ENCODE peak calls at places on chromosomes 7 and 10, in nine cellular contexts. P is Peyer's patch, X is transverse colon, A is body of pancreas, U is esophagus squamous epithelium, N is prostate gland, K is K562, G is breast epithelium, W is HCT116. Y is an unnamed sample.

GRCh38 chr7:102045681-102046372 is 228.4 kb downstream of the CUX1 start:
- DNase-seq in P (no peak), X (no peak), A (no peak), U (no peak), N (no peak), K (no peak), G (no peak), W (no peak), Y (peak)

GRCh38 chr7:33798671-33799325 is 106.5 kb upstream of the BMPER start:
- DNase-seq in P (no peak), X (no peak), A (no peak), U (no peak), N (no peak), K (no peak), G (no peak), W (no peak), Y (no peak)

GRCh38 chr7:52995676-52996075 is 39.8 kb upstream of the POM121L12 start:
- DNase-seq in P (no peak), X (no peak), A (no peak), U (no peak), N (no peak), K (no peak), G (no peak), W (no peak), Y (no peak)

GRCh38 chr7:117072620-117073118 is 119.4 kb downstream of the ST7 start:
- DNase-seq in P (no peak), X (peak), A (peak), U (no peak), N (peak), K (no peak), G (peak), W (no peak), Y (peak)

GRCh38 chr7:92720604-92721350 is 115.6 kb downstream of the CDK6 start:
- DNase-seq in P (no peak), X (no peak), A (no peak), U (no peak), N (no peak), K (no peak), G (no peak), W (no peak), Y (no peak)

GRCh38 chr7:138980575-138981285 is 459 bp downstream of the KIAA1549 start:
- DNase-seq in P (no peak), X (no peak), A (no peak), U (no peak), N (no peak), K (no peak), G (no peak), W (no peak), Y (no peak)

GRCh38 chr10:89392974-89393373 is 551 bp downstream of the IFIT1 start:
- DNase-seq in P (no peak), X (peak), A (peak), U (no peak), N (peak), K (no peak), G (no peak), W (no peak), Y (peak)

GRCh38 chr7:19030280-19030679 is 87.2 kb downstream of the TWIST1 start:
- DNase-seq in P (no peak), X (no peak), A (no peak), U (no peak), N (no peak), K (no peak), G (no peak), W (no peak), Y (no peak)

GRCh38 chr7:104137971-104138370 is 69.8 kb downstream of the ORC5 start:
- DNase-seq in P (no peak), X (no peak), A (no peak), U (no peak), N (no peak), K (no peak), G (no peak), W (no peak), Y (no peak)

GRCh38 chr10:24603333-24603732 is 120.4 kb downstream of the ARHGAP21 start:
- DNase-seq in P (no peak), X (no peak), A (no peak), U (no peak), N (no peak), K (no peak), G (no peak), W (no peak), Y (no peak)

GRCh38 chr7:92149736-92150239 is 15.5 kb upstream of the CYP51A1 start:
- DNase-seq in P (no peak), X (no peak), A (no peak), U (no peak), N (no peak), K (no peak), G (no peak), W (no peak), Y (no peak)

GRCh38 chr7:24724451-24725190 is 32.6 kb downstream of the GSDME start:
- DNase-seq in P (no peak), X (no peak), A (no peak), U (no peak), N (no peak), K (no peak), G (no peak), W (no peak), Y (no peak)

GRCh38 chr10:107806006-107806405 is 641.5 kb upstream of the SORCS1 start:
- DNase-seq in P (no peak), X (no peak), A (no peak), U (no peak), N (no peak), K (no peak), G (no peak), W (no peak), Y (no peak)

GRCh38 chr7:135166338-135166989 is 4.0 kb downstream of the CYREN start:
- DNase-seq in P (no peak), X (no peak), A (no peak), U (no peak), N (no peak), K (no peak), G (no peak), W (no peak), Y (no peak)

GRCh38 chr7:95157381-95157780 is 167.0 kb downstream of the PON1 start:
- DNase-seq in P (no peak), X (no peak), A (no peak), U (no peak), N (no peak), K (no peak), G (no peak), W (no peak), Y (no peak)

GRCh38 chr7:65839846-65840245 is 33.0 kb upstream of the VKORC1L1 start:
- DNase-seq in P (no peak), X (no peak), A (no peak), U (no peak), N (no peak), K (no peak), G (no peak), W (no peak), Y (no peak)

GRCh38 chr7:5630670-5631069 is 150.8 kb downstream of the RNF216 start:
- DNase-seq in P (peak), X (no peak), A (no peak), U (no peak), N (no peak), K (no peak), G (no peak), W (no peak), Y (peak)

GRCh38 chr10:62665771-62666170 is 138.7 kb upstream of the ADO start:
- DNase-seq in P (no peak), X (no peak), A (no peak), U (no peak), N (no peak), K (no peak), G (no peak), W (no peak), Y (no peak)

GRCh38 chr10:15084502-15084922 is 4.1 kb downstream of the ACBD7 start:
- DNase-seq in P (no peak), X (peak), A (peak), U (no peak), N (peak), K (peak), G (peak), W (peak), Y (no peak)

GRCh38 chr7:74083117-74083876 is at the start of gene LIMK1:
- DNase-seq in P (peak), X (peak), A (peak), U (no peak), N (peak), K (peak), G (peak), W (no peak), Y (peak)

GRCh38 chr10:55550241-55550640 is 749.2 kb upstream of the PCDH15 start:
- DNase-seq in P (no peak), X (no peak), A (no peak), U (no peak), N (no peak), K (peak), G (no peak), W (no peak), Y (peak)

GRCh38 chr10:20776384-20776783 is 120.7 kb downstream of the NEBL start:
- DNase-seq in P (no peak), X (no peak), A (no peak), U (no peak), N (no peak), K (no peak), G (no peak), W (no peak), Y (no peak)

GRCh38 chr10:102801496-102801895 is 35.7 kb downstream of the CYP17A1 start:
- DNase-seq in P (no peak), X (no peak), A (no peak), U (no peak), N (no peak), K (no peak), G (no peak), W (no peak), Y (no peak)

GRCh38 chr10:78656815-78657621 is 411.7 kb upstream of the ZMIZ1 start:
- DNase-seq in P (peak), X (no peak), A (no peak), U (no peak), N (peak), K (peak), G (no peak), W (no peak), Y (no peak)

GRCh38 chr10:45470098-45471012 is 96.3 kb downstream of the ALOX5 start:
- DNase-seq in P (no peak), X (peak), A (no peak), U (no peak), N (peak), K (peak), G (no peak), W (no peak), Y (peak)

GRCh38 chr7:78499966-78500365 is 701.4 kb downstream of the PHTF2 start:
- DNase-seq in P (no peak), X (no peak), A (no peak), U (no peak), N (no peak), K (no peak), G (no peak), W (no peak), Y (no peak)

GRCh38 chr7:1858435-1859265 is 188.6 kb downstream of the ELFN1 start:
- DNase-seq in P (no peak), X (no peak), A (no peak), U (no peak), N (no peak), K (no peak), G (no peak), W (no peak), Y (no peak)

DNA sequence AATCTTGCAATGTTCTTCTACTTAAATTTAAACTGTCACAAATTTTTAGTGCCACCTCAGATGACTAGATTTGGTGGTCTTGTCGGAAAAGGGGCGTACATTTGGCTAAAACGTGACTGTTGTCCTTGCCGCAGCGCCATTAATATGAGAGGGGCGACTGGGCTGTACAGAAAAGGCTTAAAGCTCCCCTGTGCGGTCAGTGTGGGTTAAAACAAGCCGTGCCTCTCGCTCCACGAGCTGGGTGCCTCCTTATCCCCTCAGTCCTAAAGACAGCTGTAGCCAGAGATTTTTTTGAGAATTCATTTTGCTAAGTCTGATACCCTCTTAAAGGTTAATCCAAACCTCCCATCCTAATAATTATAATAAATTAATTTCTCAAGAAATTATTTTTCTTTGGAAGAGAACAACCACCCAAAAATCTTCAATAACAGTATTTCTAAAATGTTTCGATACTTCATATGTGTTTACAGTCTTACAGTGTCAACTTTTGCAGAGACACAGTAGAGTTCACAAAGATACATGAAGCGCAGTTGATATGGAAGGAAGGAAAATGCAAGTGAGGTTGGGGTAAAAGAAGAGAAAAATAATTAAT is 68.6 kb downstream of the C7orf25 start:
- DNase-seq in P (no peak), X (peak), A (peak), U (no peak), N (peak), K (peak), G (no peak), W (peak), Y (peak)
- TF ChIP-seq CTCF in P (peak), X (peak), A (peak), U (peak), N (peak), K (peak), G (peak), W (peak), Y (peak)

DNA sequence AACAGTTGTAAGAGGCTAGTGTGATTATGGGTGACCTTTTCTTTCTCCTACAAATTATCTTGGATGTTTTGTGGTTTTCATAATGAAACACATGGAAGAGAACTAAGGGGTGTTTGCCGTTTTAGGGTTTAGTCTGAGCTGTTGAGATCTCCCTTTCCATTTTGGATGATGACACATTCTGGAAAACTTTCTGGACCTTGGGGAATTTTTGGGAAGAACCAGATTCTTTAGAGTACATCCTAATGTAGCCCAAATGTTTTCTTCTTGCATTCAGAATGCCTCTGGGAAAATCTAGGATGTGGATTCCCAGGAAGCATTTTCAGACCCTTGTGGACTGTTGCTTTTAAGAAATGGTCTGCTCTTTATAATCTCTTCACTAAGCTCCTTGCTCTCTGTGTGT is 165.7 kb downstream of the SORCS3 start:
- DNase-seq in P (no peak), X (no peak), A (no peak), U (no peak), N (no peak), K (no peak), G (no peak), W (no peak), Y (no peak)
- TF ChIP-seq POLR2A in P (no peak), X (no peak), A (no peak), U (no peak), N (no peak), K (no peak), G (no peak), W (no peak), Y (no peak)

GRCh38 chr10:73774637-73775036 is 7.2 kb upstream of the CHCHD1 start:
- DNase-seq in P (no peak), X (no peak), A (no peak), U (no peak), N (no peak), K (peak), G (no peak), W (no peak), Y (peak)
- TF ChIP-seq CTCF in P (no peak), X (no peak), A (no peak), U (no peak), N (no peak), K (peak), G (no peak), W (no peak), Y (no peak)

DNA sequence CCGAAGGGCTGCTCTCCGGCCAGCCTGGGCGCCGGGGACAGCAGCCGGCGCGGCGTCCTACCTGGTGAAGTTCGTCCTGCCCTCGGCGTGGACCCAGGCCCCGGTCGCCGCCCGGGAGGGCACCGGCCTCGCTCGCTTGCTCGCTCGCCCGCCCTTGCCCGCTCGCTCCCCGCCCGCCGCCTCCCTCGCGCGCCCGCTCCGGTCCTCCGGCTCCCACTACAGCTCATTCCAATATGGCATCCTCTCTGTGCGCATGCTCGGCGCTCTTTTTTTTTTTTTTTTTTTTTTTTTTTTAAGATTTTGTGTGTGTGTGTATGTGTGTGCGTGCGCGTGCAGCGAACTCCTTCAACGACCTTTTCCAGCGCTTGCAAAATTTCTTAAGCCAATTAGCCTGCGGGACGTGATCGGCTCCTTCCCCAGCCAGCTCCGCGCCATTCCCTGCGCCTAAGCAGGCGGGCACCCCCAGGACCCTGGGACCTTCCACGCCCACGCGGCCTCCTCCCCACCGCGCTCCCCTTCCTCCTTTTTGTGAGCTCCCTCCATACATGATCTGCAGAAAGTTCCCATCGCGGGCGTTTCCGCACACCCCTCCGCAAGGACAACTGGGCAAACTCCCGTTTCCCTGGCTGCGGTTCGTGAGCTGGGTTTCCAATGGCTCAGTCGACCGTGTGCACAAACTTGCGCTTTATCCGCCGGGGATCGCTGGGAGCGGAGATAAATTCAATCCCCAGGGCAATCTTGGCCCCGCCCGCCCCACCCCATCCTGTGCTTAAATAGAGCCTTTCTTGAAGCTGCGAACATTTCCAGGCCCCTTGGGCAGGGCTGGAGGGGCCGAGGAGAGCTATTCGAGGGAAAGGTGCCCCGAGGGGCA is at the start of gene SFMBT2:
- DNase-seq in P (peak), X (peak), A (peak), U (no peak), N (peak), K (peak), G (no peak), W (no peak), Y (peak)
- TF ChIP-seq POLR2A in P (no peak), X (no peak), A (no peak), U (no peak), N (peak), K (no peak), G (no peak), W (no peak), Y (peak)

DNA sequence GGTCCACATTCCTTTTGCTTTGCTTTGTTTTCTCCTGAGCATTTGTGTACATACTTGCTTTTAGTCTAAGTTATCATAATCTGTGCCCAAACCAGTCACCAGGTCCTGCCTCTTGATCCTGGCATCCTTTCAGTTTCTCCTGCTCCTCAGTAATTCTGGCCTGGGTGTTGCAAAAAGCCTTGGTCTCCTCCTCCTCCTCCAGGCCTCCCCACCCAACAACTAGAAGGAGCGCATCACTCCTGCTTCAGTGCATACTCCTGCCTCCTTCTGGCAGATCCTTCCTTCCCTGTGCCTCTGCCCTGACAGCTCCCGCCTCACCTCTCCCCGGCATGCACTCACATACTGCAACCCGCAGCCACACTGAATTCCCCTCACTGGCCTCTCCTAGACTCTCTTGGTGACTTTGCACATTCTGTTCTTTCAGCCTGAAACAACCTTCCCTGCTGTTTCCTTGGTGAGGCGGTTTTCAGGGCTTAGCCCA is 2.3 kb downstream of the DENND2A start:
- DNase-seq in P (no peak), X (no peak), A (no peak), U (no peak), N (no peak), K (no peak), G (no peak), W (no peak), Y (no peak)
- TF ChIP-seq CTCF in P (no peak), X (no peak), A (no peak), U (no peak), N (no peak), K (peak), G (no peak), W (peak), Y (no peak)

DNA sequence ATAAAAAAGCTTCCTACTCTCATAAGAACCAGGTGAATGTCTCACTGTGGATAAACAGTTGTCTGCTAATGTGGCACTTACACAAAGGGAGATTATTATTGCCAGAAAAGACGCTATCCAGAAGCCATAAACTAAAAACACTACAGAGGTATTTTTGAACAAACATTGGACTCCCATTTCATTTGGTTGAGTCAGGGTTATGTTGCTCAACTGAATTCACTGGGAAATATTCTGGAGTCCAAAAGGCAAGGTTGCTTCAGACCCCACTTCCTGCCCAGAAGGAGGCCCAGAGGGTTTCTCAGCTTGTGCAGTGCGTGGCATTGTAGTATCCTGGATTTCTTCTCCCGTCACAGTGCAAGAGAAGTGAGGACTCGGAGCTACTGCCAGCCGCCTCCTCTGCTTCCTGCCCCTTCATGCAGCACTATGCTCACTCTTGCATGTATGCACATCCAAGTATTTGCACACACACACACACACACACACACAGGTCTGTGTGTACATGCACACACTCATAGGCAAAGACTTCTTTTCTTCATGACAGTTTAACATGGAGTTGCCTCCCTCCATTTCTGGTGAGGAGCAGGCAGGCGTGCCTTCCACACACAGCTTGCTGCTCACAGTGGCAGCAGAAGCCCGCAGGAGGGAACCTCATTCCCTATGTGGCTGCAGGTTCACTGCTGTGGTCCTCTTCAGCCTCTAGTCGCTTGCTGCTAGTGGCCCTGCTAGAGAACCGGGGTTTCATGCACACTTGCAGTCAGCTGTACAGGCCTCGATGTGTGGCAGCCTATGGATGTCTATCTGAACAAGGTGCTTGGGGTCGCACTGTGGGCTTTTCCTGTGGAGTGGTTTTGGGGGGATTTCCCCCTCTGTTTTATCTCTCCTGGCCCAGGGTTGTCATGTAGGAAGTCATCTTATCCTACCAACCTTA is 10.2 kb downstream of the DENND10 start:
- DNase-seq in P (no peak), X (no peak), A (peak), U (no peak), N (no peak), K (no peak), G (no peak), W (no peak), Y (peak)
- TF ChIP-seq POLR2A in P (no peak), X (no peak), A (no peak), U (no peak), N (no peak), K (no peak), G (no peak), W (no peak), Y (no peak)